ENCODE peak calls at places on chromosomes 7 and 10, in eight cellular contexts. E is fibroblast of villous mesenchyme, L is GDM1, Z is left ventricle myocardium superior, I is AG09309, S is GM20000, P is choroid plexus epithelial cell, B is T-helper 2 cell. K is an unnamed sample.
A peak's percentile ranks its signal among the peaks of the same experiment; 100 is the strongest.

GRCh38 chr7:100065452-100066186 is 15.9 kb downstream of the ZNF3 start:
- DNase-seq in E (peak; percentile 99), L (no peak), Z (no peak), I (no peak), S (no peak), P (peak; percentile 68), B (no peak), K (no peak)

GRCh38 chr7:94266278-94266677 is 128.4 kb upstream of the COL1A2 start:
- DNase-seq in E (peak; percentile 96), L (no peak), Z (no peak), I (no peak), S (no peak), P (peak; percentile 77), B (no peak), K (no peak)

GRCh38 chr7:124457841-124458240 is 307.8 kb downstream of the GPR37 start:
- DNase-seq in E (peak; percentile 63), L (no peak), Z (no peak), I (no peak), S (no peak), P (peak; percentile 31), B (no peak), K (no peak)

GRCh38 chr7:66682350-66683093 is 53.8 kb downstream of the KCTD7 start:
- DNase-seq in E (peak; percentile 40), L (no peak), Z (no peak), I (no peak), S (peak; percentile 52), P (peak; percentile 22), B (no peak), K (no peak)

GRCh38 chr7:101488826-101489572 is 126.3 kb downstream of the COL26A1 start:
- DNase-seq in E (no peak), L (no peak), Z (no peak), I (no peak), S (no peak), P (no peak), B (no peak), K (no peak)

GRCh38 chr10:31582365-31583052 is 263.5 kb downstream of the ZEB1 start:
- DNase-seq in E (no peak), L (no peak), Z (peak; percentile 43), I (no peak), S (no peak), P (peak; percentile 42), B (no peak), K (no peak)

GRCh38 chr10:110600487-110601101 is 33.1 kb downstream of the SMC3 start:
- DNase-seq in E (peak; percentile 71), L (peak; percentile 33), Z (no peak), I (peak; percentile 20), S (peak; percentile 32), P (peak; percentile 85), B (peak; percentile 4), K (peak; percentile 31)

GRCh38 chr7:144629011-144629410 is 206.8 kb downstream of the TPK1 start:
- DNase-seq in E (no peak), L (no peak), Z (no peak), I (no peak), S (no peak), P (no peak), B (no peak), K (no peak)

GRCh38 chr10:21487416-21488180 is 37.9 kb downstream of the SKIDA1 start:
- DNase-seq in E (no peak), L (no peak), Z (no peak), I (no peak), S (no peak), P (no peak), B (no peak), K (no peak)

GRCh38 chr10:91632671-91633550 is at the start of gene PPP1R3C:
- DNase-seq in E (peak; percentile 96), L (peak; percentile 43), Z (peak; percentile 96), I (peak; percentile 73), S (peak; percentile 53), P (peak; percentile 88), B (no peak), K (peak; percentile 92)

GRCh38 chr7:95491634-95492314 is 6.0 kb downstream of the ASB4 start:
- DNase-seq in E (no peak), L (no peak), Z (no peak), I (no peak), S (no peak), P (peak; percentile 36), B (no peak), K (no peak)

GRCh38 chr10:98074315-98074911 is 44.0 kb upstream of the CRTAC1 start:
- DNase-seq in E (peak; percentile 8), L (no peak), Z (peak; percentile 36), I (no peak), S (no peak), P (peak; percentile 43), B (no peak), K (no peak)

GRCh38 chr10:120172371-120172770 is 279.8 kb downstream of the SEC23IP start:
- DNase-seq in E (no peak), L (no peak), Z (no peak), I (no peak), S (no peak), P (peak; percentile 47), B (no peak), K (no peak)

K was measured in testis.